ENCODE peak calls at places on chromosomes 3 and 15, in eight cellular contexts. X is endothelial cell of umbilical vein, Z is H54, R is heart left ventricle, K is uterus, L is K562, O is adrenal gland, E is lower leg skin. U is an unnamed sample.

GRCh38 chr3:139327861-139328260 is 16.0 kb upstream of the MRPS22 start:
- DNase-seq in L (no peak), K (no peak), Z (no peak), R (no peak), E (no peak), O (no peak), X (no peak), U (no peak)

GRCh38 chr15:78149068-78149804 is at the start of gene IDH3A:
- DNase-seq in E (peak), O (peak), Z (peak), R (peak), K (peak), X (peak), L (peak), U (peak)

GRCh38 chr3:168081171-168081771 is 14.5 kb downstream of the GOLIM4 start:
- DNase-seq in E (no peak), L (no peak), O (no peak), K (no peak), X (no peak), R (no peak), Z (no peak), U (no peak)

GRCh38 chr3:8261018-8261417 is 240.6 kb upstream of the LMCD1 start:
- DNase-seq in K (no peak), L (no peak), Z (no peak), X (no peak), O (no peak), R (no peak), E (no peak), U (no peak)

GRCh38 chr15:39472661-39473657 is 107.9 kb upstream of the THBS1 start:
- DNase-seq in E (peak), R (peak), X (no peak), K (peak), L (no peak), O (peak), Z (no peak), U (no peak)

GRCh38 chr15:78914027-78914764 is 30.6 kb downstream of the CTSH start:
- DNase-seq in R (no peak), E (peak), Z (no peak), K (peak), X (no peak), O (peak), L (no peak), U (no peak)

GRCh38 chr15:81155375-81156218 is 21.5 kb downstream of the CFAP161 start:
- DNase-seq in O (peak), K (peak), R (no peak), Z (no peak), E (peak), X (peak), L (peak), U (peak)

GRCh38 chr3:120795959-120796358 is 53.4 kb downstream of the GTF2E1 start:
- DNase-seq in Z (no peak), X (no peak), E (no peak), R (no peak), L (no peak), O (no peak), K (no peak), U (no peak)

GRCh38 chr15:71678191-71678590 is 132.2 kb upstream of the NR2E3 start:
- DNase-seq in L (no peak), X (no peak), R (no peak), Z (no peak), K (no peak), O (no peak), E (no peak), U (no peak)

GRCh38 chr3:152657002-152657400 is 177.9 kb upstream of the P2RY1 start:
- DNase-seq in Z (no peak), K (no peak), O (no peak), E (no peak), X (no peak), R (no peak), L (no peak), U (no peak)

GRCh38 chr3:19213608-19214220 is 65.4 kb downstream of the KCNH8 start:
- DNase-seq in L (no peak), R (no peak), X (no peak), E (no peak), Z (no peak), O (no peak), K (no peak), U (no peak)

GRCh38 chr3:44903751-44904150 is 29.3 kb downstream of the TGM4 start:
- DNase-seq in Z (no peak), E (no peak), R (no peak), X (no peak), L (no peak), K (no peak), O (no peak), U (no peak)

GRCh38 chr15:32641517-32642059 is at the start of gene SCG5:
- DNase-seq in E (no peak), K (peak), Z (peak), O (peak), X (peak), L (peak), R (no peak), U (peak)

GRCh38 chr15:85963262-85963760 is 116.4 kb upstream of the AGBL1 start:
- DNase-seq in R (no peak), K (no peak), X (no peak), L (no peak), O (no peak), Z (no peak), E (no peak), U (no peak)

GRCh38 chr3:52650437-52650836 is 35.3 kb downstream of the PBRM1 start:
- DNase-seq in K (no peak), L (peak), E (no peak), Z (no peak), O (no peak), R (no peak), X (no peak), U (peak)

DNA sequence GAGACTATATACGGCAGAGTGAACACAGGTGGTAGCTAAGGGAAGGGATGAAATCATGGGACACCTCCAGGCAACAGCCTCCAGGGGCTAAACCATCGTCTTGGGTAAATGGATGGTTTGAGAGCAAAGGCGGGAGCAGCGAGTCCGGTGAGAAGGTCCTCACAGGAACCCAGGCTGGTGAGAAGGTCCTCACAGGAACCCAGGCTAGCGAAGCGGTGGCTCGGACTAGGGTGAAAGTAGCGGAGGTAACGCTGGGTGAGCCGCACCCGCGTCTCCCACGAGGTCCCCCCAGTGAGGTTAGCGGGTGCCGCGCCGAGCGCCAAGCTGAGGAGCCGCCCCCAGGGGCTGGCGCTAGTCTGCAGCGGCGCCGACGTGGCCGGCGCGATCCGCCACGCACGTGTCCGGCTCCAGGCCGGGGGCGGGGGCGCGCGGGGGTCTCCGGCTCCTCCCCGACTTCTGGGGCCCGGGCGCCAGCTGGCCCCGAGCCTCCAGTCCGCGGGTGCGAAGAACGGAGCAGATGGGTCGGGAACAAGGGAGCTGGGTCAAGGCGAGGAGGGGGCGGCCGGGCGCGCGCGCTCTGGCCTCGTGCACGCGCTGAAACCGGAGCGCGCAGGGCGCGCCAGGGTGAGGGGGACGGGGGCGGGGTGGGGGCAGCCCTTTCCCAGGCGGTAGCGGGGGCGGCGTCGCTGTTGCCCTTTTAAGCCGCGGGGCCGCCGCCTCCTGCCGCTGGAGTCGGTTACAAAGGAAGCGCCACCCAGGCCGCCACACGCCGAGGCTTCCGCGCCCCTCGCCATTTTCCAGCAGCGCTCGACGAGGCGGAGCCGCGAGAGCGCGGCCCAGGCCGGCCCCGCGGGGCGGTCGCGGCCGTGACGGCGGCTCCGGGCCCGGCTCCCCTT is at the start of gene UBE2Q2:
- DNase-seq in K (peak), O (peak), L (peak), E (peak), R (peak), X (peak), Z (peak), U (peak)
- TF ChIP-seq POLR2A in K (peak), O (no peak), L (peak), E (no peak), R (no peak), X (no peak), Z (peak), U (no peak)

DNA sequence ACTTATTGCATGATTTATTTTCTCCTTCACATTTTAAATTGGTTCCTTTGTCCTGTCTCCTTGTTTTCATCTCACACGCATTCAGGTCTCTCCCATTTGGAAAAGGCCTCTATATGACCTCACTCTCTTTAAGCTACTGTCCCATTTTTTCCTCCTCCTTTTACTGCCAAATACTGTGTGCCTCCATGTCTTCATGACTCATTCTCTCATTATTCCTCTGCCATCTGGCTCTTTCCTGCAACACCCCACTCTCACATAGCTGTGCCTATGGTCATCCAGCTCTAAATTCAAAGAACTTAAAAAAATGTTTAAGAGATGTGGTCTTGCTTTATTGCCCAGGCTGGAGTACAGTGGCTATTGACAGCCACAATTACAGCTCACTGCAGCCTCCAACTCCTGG is 48.0 kb downstream of the TYRO3 start:
- DNase-seq in L (no peak), K (no peak), X (peak), R (no peak), E (no peak), O (no peak), Z (peak), U (no peak)
- TF ChIP-seq POLR2A in L (no peak), K (no peak), X (no peak), R (no peak), E (no peak), O (no peak), Z (no peak), U (no peak)

GRCh38 chr3:42855547-42856380 is 19.9 kb downstream of the CYP8B1 start:
- DNase-seq in E (no peak), Z (no peak), L (peak), O (no peak), R (no peak), K (no peak), X (no peak), U (peak)
- TF ChIP-seq POLR2A in E (no peak), Z (no peak), L (no peak), O (no peak), R (no peak), K (no peak), X (no peak), U (no peak)

GRCh38 chr3:46947981-46948791 is 28.4 kb downstream of the CCDC12 start:
- DNase-seq in E (peak), Z (no peak), X (peak), K (no peak), R (peak), L (peak), O (peak), U (peak)
- TF ChIP-seq POLR2A in E (no peak), Z (no peak), X (no peak), K (no peak), R (no peak), L (no peak), O (no peak), U (peak)

GRCh38 chr3:132418916-132419315 is 1.6 kb downstream of the DNAJC13 start:
- DNase-seq in E (no peak), X (peak), R (no peak), K (no peak), O (no peak), Z (no peak), L (no peak), U (peak)

GRCh38 chr3:132421832-132422231 is 4.5 kb downstream of the DNAJC13 start:
- DNase-seq in R (no peak), X (no peak), E (no peak), K (no peak), L (no peak), O (no peak), Z (no peak), U (no peak)

GRCh38 chr3:132414841-132415240 is 2.5 kb upstream of the DNAJC13 start:
- DNase-seq in O (no peak), X (no peak), R (no peak), K (no peak), E (no peak), L (no peak), Z (no peak), U (no peak)

GRCh38 chr3:132416807-132417694 is at the start of gene DNAJC13:
- DNase-seq in R (peak), Z (peak), O (peak), E (peak), L (peak), K (peak), X (peak), U (peak)

DNA sequence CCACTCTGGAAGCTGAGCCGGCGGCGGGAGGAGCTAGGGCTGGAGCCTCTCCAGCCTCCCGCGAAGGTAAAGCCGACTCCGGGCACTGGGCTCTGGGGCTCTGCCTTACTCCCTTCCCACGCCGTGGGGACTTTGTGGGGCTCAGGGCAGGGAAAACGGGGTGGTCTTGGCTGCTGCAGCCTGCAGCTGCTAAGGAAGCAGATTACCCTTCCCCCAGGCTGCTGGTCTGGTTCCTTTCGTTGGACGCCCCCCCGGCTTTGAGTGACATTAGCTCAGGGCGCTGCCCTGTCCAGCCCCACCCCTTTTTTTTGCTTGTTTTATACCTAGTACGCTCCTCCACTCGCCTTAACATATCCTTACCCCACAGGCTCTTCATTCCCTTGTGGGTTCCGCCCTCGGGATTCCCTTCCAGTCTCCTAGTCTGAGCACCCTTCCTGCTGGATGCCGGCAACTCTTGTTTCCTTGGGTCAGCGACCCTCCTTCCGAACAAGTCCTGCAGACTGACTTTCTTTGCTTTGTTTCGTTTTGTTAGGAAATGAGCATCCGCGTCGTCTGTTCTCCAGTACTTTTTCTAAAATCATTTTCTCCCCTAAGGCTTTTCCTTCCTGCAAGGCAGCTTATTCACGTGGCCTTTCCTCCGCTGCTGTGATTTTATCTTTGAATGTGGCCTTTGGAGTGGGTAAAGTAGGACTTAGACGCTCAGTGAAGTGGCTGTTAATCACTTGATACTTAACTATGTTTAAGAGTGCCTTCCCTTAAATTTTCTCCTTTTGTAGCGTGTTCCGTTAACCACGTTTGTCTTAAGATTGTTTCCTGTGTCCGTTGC is 606 bp downstream of the DNAJC13 start:
- DNase-seq in X (peak), Z (peak), O (peak), L (peak), E (peak), R (peak), K (no peak), U (peak)
- TF ChIP-seq POLR2A in X (peak), Z (peak), O (no peak), L (peak), E (no peak), R (no peak), K (no peak), U (peak)

GRCh38 chr15:29331669-29332068 is 62.0 kb upstream of the NSMCE3 start:
- DNase-seq in R (no peak), L (no peak), Z (no peak), X (no peak), O (no peak), K (no peak), E (no peak), U (no peak)
- TF ChIP-seq POLR2A in R (no peak), L (no peak), Z (no peak), X (no peak), O (no peak), K (no peak), E (no peak), U (no peak)

DNA sequence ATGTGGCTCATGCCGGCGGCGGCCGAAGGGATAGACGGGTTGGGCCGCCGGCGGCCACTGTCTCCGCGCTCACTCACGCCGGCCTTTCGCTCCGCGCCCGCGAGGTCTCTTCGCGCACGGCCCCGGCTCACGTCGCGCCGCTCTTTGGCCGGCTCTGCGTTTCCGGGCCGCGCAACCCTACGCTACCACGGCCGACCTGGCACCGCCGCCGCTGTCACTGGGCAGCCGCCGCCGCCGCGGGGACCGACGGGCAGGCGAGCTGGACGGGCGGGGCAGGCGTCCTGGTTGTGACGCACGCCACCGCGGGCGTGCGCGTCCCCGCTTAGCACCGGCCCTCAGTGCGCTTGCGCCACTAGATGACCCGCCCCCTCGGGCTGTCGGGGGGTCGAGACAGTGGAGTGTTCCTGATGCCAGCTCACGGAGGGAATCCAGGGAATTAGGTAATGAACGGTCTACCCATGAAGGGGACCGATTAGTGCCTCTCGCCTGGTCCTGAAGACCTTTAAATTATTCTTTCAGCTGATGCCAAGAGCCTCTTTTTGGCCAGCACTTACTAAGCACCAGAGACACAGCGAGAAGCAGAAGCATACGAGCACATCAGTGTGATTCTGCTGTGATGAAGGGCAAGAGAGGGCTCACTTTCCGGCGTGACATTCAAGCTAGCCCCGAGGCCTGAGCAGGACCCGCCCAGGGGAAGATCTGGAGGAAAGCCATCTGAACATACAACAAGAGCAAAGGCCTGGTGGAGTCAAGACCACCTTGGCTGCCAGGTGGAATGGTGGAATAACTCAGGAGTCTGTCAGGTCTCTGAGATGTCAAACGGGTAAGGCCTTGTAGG is at the start of gene PRKAR2A:
- DNase-seq in R (peak), L (peak), E (peak), X (peak), K (peak), Z (peak), O (peak), U (peak)
- TF ChIP-seq POLR2A in R (peak), L (peak), E (no peak), X (peak), K (peak), Z (peak), O (peak), U (peak)

U was measured in erythroblast.